ENCODE peak calls at places on chromosome 13, in five cellular contexts. R is AG09309, M is NCI-H1105, H is B cell, K is breast epithelium. Z is an unnamed sample.

GRCh38 chr13:25882732-25883357 is 169.0 kb downstream of the SHISA2 start:
- DNase-seq in M (no peak), K (no peak), R (no peak), H (no peak), Z (no peak)

GRCh38 chr13:100131863-100132574 is 43.1 kb downstream of the PCCA start:
- DNase-seq in R (peak), M (no peak), H (no peak), K (no peak), Z (no peak)

GRCh38 chr13:103556681-103557080 is 490.5 kb upstream of the SLC10A2 start:
- DNase-seq in H (no peak), M (no peak), R (no peak), K (no peak), Z (no peak)

GRCh38 chr13:88622362-88622973 is 951.3 kb downstream of the SLITRK5 start:
- DNase-seq in H (no peak), R (no peak), M (no peak), K (no peak), Z (no peak)

GRCh38 chr13:109785141-109785891 is 1.1 kb downstream of the IRS2 start:
- DNase-seq in M (peak), K (peak), H (no peak), R (no peak), Z (no peak)

GRCh38 chr13:37207646-37208045 is 102.2 kb upstream of the CSNK1A1L start:
- DNase-seq in H (no peak), K (no peak), R (no peak), M (no peak), Z (no peak)

GRCh38 chr13:80840313-80840976 is 499.5 kb upstream of the SPRY2 start:
- DNase-seq in R (no peak), M (no peak), K (no peak), H (no peak), Z (no peak)

GRCh38 chr13:110245421-110245899 is 61.5 kb downstream of the COL4A1 start:
- DNase-seq in H (no peak), K (no peak), M (no peak), R (no peak), Z (no peak)

GRCh38 chr13:95948646-95949045 is 104.6 kb downstream of the UGGT2 start:
- DNase-seq in M (no peak), H (no peak), K (no peak), R (no peak), Z (no peak)

GRCh38 chr13:32174366-32174765 is 140.8 kb downstream of the ZAR1L start:
- DNase-seq in H (no peak), R (no peak), K (no peak), M (no peak), Z (no peak)

GRCh38 chr13:99198630-99199029 is 2.0 kb upstream of the UBAC2 start:
- DNase-seq in M (no peak), K (no peak), R (no peak), H (no peak), Z (no peak)

GRCh38 chr13:91346848-91347211 is 657 bp upstream of the MIR17HG start:
- DNase-seq in H (peak), M (no peak), R (no peak), K (no peak), Z (no peak)

GRCh38 chr13:25874907-25875306 is 176.9 kb downstream of the SHISA2 start:
- DNase-seq in M (no peak), H (no peak), K (no peak), R (no peak), Z (no peak)

GRCh38 chr13:60120617-60121016 is 43.1 kb downstream of the DIAPH3 start:
- DNase-seq in M (no peak), H (no peak), K (no peak), R (no peak), Z (no peak)

GRCh38 chr13:111280666-111281577 is 39.5 kb upstream of the TEX29 start:
- DNase-seq in K (no peak), R (peak), H (no peak), M (no peak), Z (no peak)

GRCh38 chr13:102195566-102196462 is 206.0 kb downstream of the FGF14 start:
- DNase-seq in K (no peak), M (peak), R (no peak), H (no peak), Z (no peak)

GRCh38 chr13:44386932-44387556 is 13.4 kb downstream of the SERP2 start:
- DNase-seq in R (no peak), M (no peak), K (no peak), H (no peak), Z (peak)

GRCh38 chr13:105278797-105279425 is 1256.6 kb downstream of the EFNB2 start:
- DNase-seq in M (no peak), H (no peak), K (no peak), R (no peak), Z (no peak)

GRCh38 chr13:79194727-79195126 is 211.3 kb downstream of the RBM26 start:
- DNase-seq in M (no peak), K (no peak), H (no peak), R (no peak), Z (no peak)

GRCh38 chr13:114049026-114049425 is 75.2 kb upstream of the C13orf46 start:
- DNase-seq in K (no peak), H (peak), R (no peak), M (no peak), Z (no peak)

GRCh38 chr13:90545070-90545840 is 802.2 kb upstream of the MIR17HG start:
- DNase-seq in K (no peak), M (peak), R (no peak), H (no peak), Z (no peak)

GRCh38 chr13:48235100-48235813 is 2.3 kb downstream of the ITM2B start:
- DNase-seq in K (peak), R (no peak), M (no peak), H (no peak), Z (no peak)

GRCh38 chr13:103236213-103236612 is 170.0 kb upstream of the SLC10A2 start:
- DNase-seq in K (no peak), R (no peak), M (no peak), H (no peak), Z (no peak)

GRCh38 chr13:77384999-77385398 is 58.1 kb upstream of the MYCBP2 start:
- DNase-seq in M (no peak), H (no peak), R (no peak), K (no peak), Z (no peak)

GRCh38 chr13:26923824-26924605 is 163.4 kb upstream of the GPR12 start:
- DNase-seq in K (no peak), R (no peak), M (no peak), H (peak), Z (no peak)

GRCh38 chr13:56558698-56559320 is 581.9 kb upstream of the PRR20A start:
- DNase-seq in K (no peak), H (no peak), M (no peak), R (no peak), Z (no peak)

GRCh38 chr13:60379837-60380236 is 17.2 kb upstream of the TDRD3 start:
- DNase-seq in R (no peak), M (no peak), K (no peak), H (no peak), Z (no peak)

GRCh38 chr13:31051999-31052398 is 109.7 kb downstream of the HSPH1 start:
- DNase-seq in H (no peak), M (no peak), K (no peak), R (no peak), Z (no peak)

GRCh38 chr13:111382411-111382810 is 62.0 kb downstream of the TEX29 start:
- DNase-seq in H (no peak), R (no peak), K (no peak), M (no peak), Z (no peak)

GRCh38 chr13:113651511-113652403 is 6.2 kb downstream of the ATP4B start:
- DNase-seq in K (no peak), H (no peak), R (no peak), M (no peak), Z (no peak)

Z was measured in CMK.